ENCODE peak calls at places on chromosomes 5 and 9, in nine cellular contexts. R is body of pancreas, W is suprapubic skin, T is esophagus squamous epithelium, H is vagina, K is IMR-90, D is testis, Y is ovary, O is breast epithelium. I is an unnamed sample. For H3K4me1, the result is how much of the 10 kb centered on the place peaks cover.

GRCh38 chr5:98403131-98403530 is 370.3 kb upstream of the RGMB start:
- DNase-seq in H (no peak), W (no peak), Y (no peak), O (no peak), R (no peak), D (no peak), K (no peak), T (no peak), I (no peak)

GRCh38 chr5:91183743-91184142 is 199.4 kb downstream of the ARRDC3 start:
- DNase-seq in O (no peak), K (no peak), H (no peak), W (no peak), T (no peak), R (no peak), D (no peak), Y (no peak), I (peak)

GRCh38 chr9:123093141-123093540 is 59.7 kb downstream of the GPR21 start:
- DNase-seq in T (no peak), H (no peak), W (no peak), O (no peak), K (no peak), Y (no peak), D (no peak), R (no peak), I (no peak)

GRCh38 chr9:134983506-134984371 is 66.0 kb upstream of the FCN1 start:
- DNase-seq in H (no peak), D (no peak), R (no peak), Y (no peak), O (peak), K (no peak), T (no peak), W (peak), I (no peak)

GRCh38 chr5:61815343-61815742 is 483.3 kb downstream of the ZSWIM6 start:
- DNase-seq in H (no peak), W (no peak), T (no peak), K (no peak), D (no peak), O (no peak), R (no peak), Y (no peak), I (no peak)

GRCh38 chr5:116437922-116438578 is 136.6 kb downstream of the SEMA6A start:
- DNase-seq in W (no peak), Y (no peak), R (no peak), D (no peak), K (no peak), H (no peak), T (no peak), O (no peak), I (no peak)

GRCh38 chr9:96113045-96113444 is 188.9 kb downstream of the HSD17B3 start:
- DNase-seq in R (no peak), Y (no peak), K (no peak), H (no peak), T (no peak), D (no peak), W (no peak), O (no peak), I (no peak)

GRCh38 chr9:107340920-107341632 is 58.0 kb downstream of the RAD23B start:
- DNase-seq in Y (peak), T (peak), K (peak), W (peak), D (peak), O (peak), R (peak), H (no peak), I (peak)

GRCh38 chr5:145500712-145501111 is 334.4 kb downstream of the PRELID2 start:
- DNase-seq in Y (no peak), K (no peak), H (no peak), T (no peak), O (no peak), D (no peak), R (no peak), W (no peak), I (no peak)

GRCh38 chr5:84248013-84248412 is 136.7 kb downstream of the EDIL3 start:
- DNase-seq in T (no peak), O (no peak), D (no peak), R (no peak), Y (no peak), H (no peak), W (no peak), K (no peak), I (no peak)

GRCh38 chr9:113933188-113933587 is 57.1 kb downstream of the ZNF618 start:
- DNase-seq in W (no peak), R (no peak), T (no peak), K (no peak), D (no peak), O (no peak), Y (peak), H (no peak), I (no peak)

GRCh38 chr5:20514145-20514544 is 526.1 kb upstream of the CDH18 start:
- DNase-seq in K (no peak), R (no peak), Y (no peak), O (no peak), H (no peak), T (no peak), D (no peak), W (no peak), I (no peak)

GRCh38 chr9:104575451-104575850 is 6.5 kb downstream of the OR13C8 start:
- DNase-seq in Y (no peak), W (no peak), K (no peak), R (no peak), D (no peak), H (no peak), O (no peak), T (no peak), I (no peak)

GRCh38 chr9:120925535-120926396 is 830 bp downstream of the TRAF1 start:
- DNase-seq in K (peak), T (no peak), D (no peak), O (no peak), H (no peak), Y (no peak), W (no peak), R (no peak), I (no peak)

GRCh38 chr9:134635431-134636141 is 6.0 kb upstream of the COL5A1 start:
- DNase-seq in Y (peak), W (peak), D (no peak), O (no peak), T (no peak), K (no peak), H (no peak), R (no peak), I (peak)

GRCh38 chr5:78252715-78253114 is 41.8 kb downstream of the AP3B1 start:
- DNase-seq in W (no peak), T (no peak), D (no peak), O (no peak), K (no peak), H (no peak), R (no peak), Y (no peak), I (no peak)

GRCh38 chr5:88667187-88668141 is 215.5 kb downstream of the MEF2C start:
- DNase-seq in T (no peak), D (no peak), W (no peak), R (no peak), O (no peak), Y (no peak), K (no peak), H (no peak), I (no peak)

GRCh38 chr5:115366223-115366622 is 69.8 kb upstream of the CCDC112 start:
- DNase-seq in R (no peak), W (no peak), K (peak), T (no peak), D (no peak), H (no peak), O (no peak), Y (no peak), I (no peak)

GRCh38 chr5:176454724-176455394 is 6.7 kb downstream of the FAF2 start:
- DNase-seq in R (no peak), D (no peak), K (no peak), W (no peak), T (no peak), H (no peak), Y (no peak), O (no peak), I (no peak)

GRCh38 chr5:40572947-40573346 is 106.8 kb upstream of the PTGER4 start:
- DNase-seq in W (no peak), R (no peak), D (no peak), Y (no peak), O (no peak), K (peak), H (no peak), T (no peak), I (peak)

GRCh38 chr9:127662617-127663016 is 44.2 kb upstream of the CFAP157 start:
- DNase-seq in Y (no peak), T (no peak), R (no peak), K (no peak), H (no peak), O (no peak), W (no peak), D (no peak), I (no peak)

GRCh38 chr5:79924936-79925893 is 65.8 kb downstream of the MTX3 start:
- DNase-seq in D (no peak), R (no peak), O (no peak), K (peak), Y (no peak), W (no peak), T (no peak), H (no peak), I (no peak)

GRCh38 chr9:13228431-13228830 is 51.1 kb downstream of the MPDZ start:
- DNase-seq in H (no peak), T (no peak), W (no peak), R (no peak), D (no peak), K (peak), O (no peak), Y (no peak), I (no peak)

GRCh38 chr9:23582836-23583235 is 243.2 kb downstream of the ELAVL2 start:
- DNase-seq in D (no peak), W (no peak), T (no peak), K (no peak), H (no peak), Y (no peak), R (no peak), O (no peak), I (no peak)

GRCh38 chr9:14362175-14362574 is 48.2 kb upstream of the NFIB start:
- DNase-seq in H (no peak), W (no peak), Y (no peak), O (no peak), R (no peak), K (peak), T (no peak), D (no peak), I (no peak)

GRCh38 chr5:68962632-68963484 is 131.0 kb upstream of the SLC30A5 start:
- DNase-seq in Y (peak), D (peak), T (no peak), K (peak), R (peak), H (no peak), O (peak), W (peak), I (peak)

GRCh38 chr5:98268162-98268860 is 505.2 kb upstream of the RGMB start:
- DNase-seq in R (peak), Y (no peak), H (no peak), T (no peak), W (no peak), K (no peak), O (no peak), D (no peak), I (no peak)

DNA sequence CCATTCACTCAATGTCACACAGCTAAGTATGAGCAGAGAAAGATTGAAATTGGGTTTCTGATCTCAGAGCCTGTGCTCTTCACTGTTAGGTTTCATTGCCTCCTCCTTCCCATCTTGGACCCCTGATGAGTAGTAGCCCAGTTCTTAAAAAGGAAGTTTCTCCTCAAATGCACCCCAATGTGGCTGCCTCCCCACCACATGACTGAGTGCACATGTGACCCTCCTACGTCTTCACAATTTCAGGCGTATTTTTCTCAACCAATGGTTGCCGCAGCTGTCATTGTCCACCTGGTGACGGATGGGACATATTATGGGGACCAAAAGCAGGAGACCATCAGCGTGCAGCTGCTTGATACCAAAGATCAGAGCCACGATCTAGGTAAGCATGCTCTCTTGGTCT is 178.5 kb downstream of the PAPPA start:
- DNase-seq in H (no peak), Y (no peak), W (no peak), O (no peak), T (no peak), R (no peak), K (no peak), D (no peak), I (no peak)
- TF ChIP-seq POLR2A in H (no peak), Y (no peak), W (no peak), O (no peak), T (no peak), R (no peak), K (no peak), D (no peak), I (no peak)

GRCh38 chr9:137745541-137745991 is 126.8 kb downstream of the EHMT1 start:
- DNase-seq in W (no peak), K (peak), R (no peak), D (no peak), T (no peak), Y (no peak), O (no peak), H (no peak), I (no peak)
- H3K27ac ChIP-seq in W (no peak), K (peak), R (no peak), D (no peak), T (no peak), Y (no peak), O (no peak), H (no peak), I (no peak)

DNA sequence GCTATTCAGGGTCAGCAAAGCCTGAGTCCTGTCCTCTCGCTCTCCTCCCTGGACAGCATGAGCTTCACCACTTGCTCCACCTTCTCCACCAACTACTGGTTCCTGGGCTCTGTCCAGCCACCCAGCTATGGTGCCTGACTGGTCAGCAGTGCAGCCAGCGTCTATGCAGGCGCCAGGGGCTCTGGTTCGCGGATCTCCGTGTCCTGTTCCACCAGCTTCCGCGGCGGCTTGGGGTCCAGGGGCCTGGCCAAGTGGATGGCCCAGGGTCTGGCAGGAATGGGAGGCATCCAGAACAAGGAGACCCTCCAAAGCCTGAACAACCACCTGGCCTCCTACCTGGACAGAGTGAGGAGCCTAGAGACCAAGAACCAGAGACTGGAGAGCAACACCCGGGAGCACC is 8.6 kb downstream of the NIPBL start:
- DNase-seq in K (no peak), W (no peak), T (no peak), D (no peak), O (no peak), R (no peak), H (no peak), Y (no peak), I (no peak)
- H3K4me1 ChIP-seq in K (under half), W (under half), T (half or more), D (under half), O (under half), R (half or more), H (half or more), Y (under half), I (under half)

GRCh38 chr9:88534456-88535225 is at the start of gene NXNL2:
- DNase-seq in T (no peak), R (peak), K (peak), D (peak), H (no peak), W (peak), O (peak), Y (peak), I (peak)
- TF ChIP-seq POLR2A in T (no peak), R (no peak), K (no peak), D (no peak), H (no peak), W (no peak), O (no peak), Y (no peak), I (no peak)

DNA sequence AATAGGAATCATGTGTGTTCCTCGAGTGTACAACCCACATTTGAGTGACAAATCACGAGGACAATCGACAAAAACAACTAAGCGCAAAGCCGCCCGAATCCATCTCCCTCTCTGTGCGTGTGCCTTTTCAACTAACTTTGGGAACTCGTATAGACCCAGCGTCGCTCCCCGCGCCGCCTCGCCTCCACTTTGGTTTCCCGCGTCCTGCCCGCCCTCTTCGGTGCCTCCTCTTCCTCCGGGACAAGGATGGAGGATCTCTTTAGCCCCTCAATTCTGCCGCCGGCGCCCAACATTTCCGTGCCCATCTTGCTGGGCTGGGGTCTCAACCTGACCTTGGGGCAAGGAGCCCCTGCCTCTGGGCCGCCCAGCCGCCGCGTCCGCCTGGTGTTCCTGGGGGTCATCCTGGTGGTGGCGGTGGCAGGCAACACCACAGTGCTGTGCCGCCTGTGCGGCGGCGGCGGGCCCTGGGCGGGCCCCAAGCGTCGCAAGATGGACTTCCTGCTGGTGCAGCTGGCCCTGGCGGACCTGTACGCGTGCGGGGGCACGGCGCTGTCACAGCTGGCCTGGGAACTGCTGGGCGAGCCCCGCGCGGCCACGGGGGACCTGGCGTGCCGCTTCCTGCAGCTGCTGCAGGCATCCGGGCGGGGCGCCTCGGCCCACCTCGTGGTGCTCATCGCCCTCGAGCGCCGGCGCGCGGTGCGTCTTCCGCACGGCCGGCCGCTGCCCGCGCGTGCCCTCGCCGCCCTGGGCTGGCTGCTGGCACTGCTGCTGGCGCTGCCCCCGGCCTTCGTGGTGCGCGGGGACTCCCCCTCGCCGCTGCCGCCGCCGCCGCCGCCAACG is at the start of gene GPR150:
- DNase-seq in R (peak), O (no peak), K (peak), T (peak), Y (no peak), W (peak), H (no peak), D (peak), I (no peak)
- H3K27ac ChIP-seq in R (peak), O (no peak), K (peak), T (peak), Y (no peak), W (peak), H (peak), D (no peak), I (peak)

GRCh38 chr5:169812786-169813185 is 167.5 kb downstream of the INSYN2B start:
- DNase-seq in H (no peak), R (no peak), K (no peak), D (no peak), W (no peak), T (no peak), Y (no peak), O (no peak), I (no peak)

GRCh38 chr5:169814045-169814444 is 166.2 kb downstream of the INSYN2B start:
- DNase-seq in D (no peak), Y (no peak), H (no peak), W (no peak), R (no peak), O (no peak), K (no peak), T (no peak), I (no peak)

GRCh38 chr5:169811680-169812079 is 168.6 kb downstream of the INSYN2B start:
- DNase-seq in R (no peak), T (no peak), D (no peak), K (no peak), O (no peak), Y (no peak), H (no peak), W (no peak), I (no peak)

GRCh38 chr5:169811023-169811422 is 169.3 kb downstream of the INSYN2B start:
- DNase-seq in Y (no peak), R (no peak), D (no peak), K (no peak), W (no peak), O (no peak), T (no peak), H (no peak), I (no peak)

DNA sequence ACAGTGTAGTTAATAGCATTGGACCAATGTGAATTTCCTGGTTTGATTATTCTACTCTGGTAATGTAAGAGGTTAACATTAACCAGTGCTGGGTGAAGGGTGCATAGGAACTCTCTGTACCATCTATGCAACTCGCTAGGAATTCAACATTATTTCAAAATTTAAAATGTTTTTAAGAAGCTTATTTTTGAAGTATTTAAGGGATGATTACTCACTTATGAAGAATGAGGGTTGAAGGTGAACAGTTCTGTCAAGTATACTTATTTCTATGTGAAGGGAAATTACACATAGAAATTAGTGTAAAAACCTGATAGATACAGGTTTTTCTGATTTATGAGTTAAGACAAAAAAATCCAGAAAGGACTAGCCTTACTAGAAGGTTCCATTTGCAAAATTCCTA is 165.8 kb downstream of the INSYN2B start:
- DNase-seq in Y (no peak), W (no peak), O (no peak), D (no peak), T (no peak), H (no peak), K (peak), R (no peak), I (no peak)
- H3K4me1 ChIP-seq in Y (under half), W (under half), O (under half), D (under half), T (under half), H (under half), K (under half), R (under half), I (under half)

DNA sequence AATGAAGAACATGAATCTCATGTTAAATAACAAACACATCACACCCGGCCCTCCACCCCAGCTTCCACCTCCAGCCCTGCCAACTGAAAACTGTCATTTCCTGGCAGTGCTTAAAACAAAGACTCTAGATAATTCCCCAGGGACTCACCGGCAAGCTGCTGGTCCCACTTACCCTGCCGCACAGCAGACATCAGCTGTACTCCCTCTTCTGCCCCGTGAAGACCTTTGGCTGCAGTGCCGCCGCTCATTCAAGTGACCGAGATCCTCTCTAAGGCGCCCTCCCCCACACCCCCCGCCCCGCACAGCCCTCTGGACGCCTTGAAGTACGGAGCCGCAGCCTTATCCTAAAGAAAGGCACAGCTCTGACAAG is 503 bp downstream of the GLRX start:
- DNase-seq in D (peak), H (no peak), W (no peak), Y (peak), O (no peak), T (peak), K (peak), R (peak), I (peak)
- TF ChIP-seq POLR2A in D (no peak), H (no peak), W (no peak), Y (no peak), O (no peak), T (no peak), K (no peak), R (no peak), I (no peak)

DNA sequence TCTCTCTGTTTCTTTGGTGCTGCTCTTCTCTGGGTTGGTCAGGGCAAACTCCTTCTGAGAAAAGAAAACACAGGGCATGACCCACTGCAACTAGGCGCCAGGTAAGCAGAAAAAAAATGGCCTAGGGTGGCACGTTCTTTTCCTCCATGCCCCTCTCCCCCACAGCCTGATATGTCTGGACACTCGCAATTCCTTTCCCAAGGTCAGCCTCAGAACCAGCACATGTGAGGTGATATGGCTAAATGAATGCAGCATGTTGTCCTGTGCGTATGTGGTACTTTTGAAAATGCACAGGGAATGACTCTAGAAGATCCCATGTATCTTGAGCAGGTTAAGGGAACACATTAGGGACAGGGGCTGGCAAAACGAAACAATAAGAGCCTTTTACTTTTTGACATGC is 77.0 kb downstream of the SIL1 start:
- DNase-seq in W (no peak), D (no peak), H (no peak), Y (no peak), T (no peak), R (no peak), K (no peak), O (no peak), I (no peak)
- H3K27ac ChIP-seq in W (no peak), D (no peak), H (no peak), Y (no peak), T (no peak), R (no peak), K (no peak), O (no peak), I (no peak)

I was measured in tibial nerve.